ENCODE peak calls at places on chromosomes 1 and 21, in five cellular contexts. E, V, H, Z and I are unnamed samples.
A peak's percentile ranks its signal among the peaks of the same experiment; 100 is the strongest.

GRCh38 chr1:44154665-44155064 is 13.2 kb upstream of the KLF18 start:
- DNase-seq in E (peak; percentile 51), V (no peak), H (no peak), Z (no peak), I (no peak)

GRCh38 chr21:38945536-38946245 is 140.0 kb downstream of the ETS2 start:
- DNase-seq in E (no peak), V (no peak), H (no peak), Z (no peak), I (peak; percentile 33)

GRCh38 chr1:212968385-212968863 is 18.1 kb downstream of the VASH2 start:
- DNase-seq in E (no peak), V (no peak), H (no peak), Z (no peak), I (no peak)

GRCh38 chr1:234495231-234495990 is 16.4 kb upstream of the TARBP1 start:
- DNase-seq in E (no peak), V (no peak), H (no peak), Z (no peak), I (no peak)

GRCh38 chr1:228830185-228830953 is 95.1 kb downstream of the RHOU start:
- DNase-seq in E (peak; percentile 61), V (no peak), H (peak; percentile 41), Z (no peak), I (no peak)

GRCh38 chr1:41572224-41572623 is 87.7 kb upstream of the EDN2 start:
- DNase-seq in E (no peak), V (no peak), H (no peak), Z (no peak), I (no peak)

GRCh38 chr1:220313576-220313975 is 41.3 kb upstream of the RAB3GAP2 start:
- DNase-seq in E (no peak), V (no peak), H (no peak), Z (no peak), I (no peak)

GRCh38 chr1:115764541-115764940 is 4.0 kb downstream of the CASQ2 start:
- DNase-seq in E (peak; percentile 64), V (no peak), H (no peak), Z (no peak), I (peak; percentile 40)

GRCh38 chr1:154006136-154006535 is 15.6 kb downstream of the RPS27 start:
- DNase-seq in E (no peak), V (no peak), H (no peak), Z (no peak), I (no peak)

GRCh38 chr1:29833596-29833995 is 597.3 kb downstream of the PTPRU start:
- DNase-seq in E (no peak), V (no peak), H (no peak), Z (no peak), I (no peak)

GRCh38 chr1:31831397-31832378 is 15.9 kb upstream of the SPOCD1 start:
- DNase-seq in E (no peak), V (no peak), H (no peak), Z (no peak), I (no peak)

GRCh38 chr1:221858758-221859157 is 116.9 kb upstream of the DUSP10 start:
- DNase-seq in E (no peak), V (no peak), H (no peak), Z (no peak), I (no peak)

GRCh38 chr1:156480411-156481192 is 20.0 kb downstream of the MEF2D start:
- DNase-seq in E (no peak), V (peak; percentile 63), H (peak; percentile 52), Z (peak; percentile 69), I (peak; percentile 85)

GRCh38 chr1:53732409-53732808 is 6.6 kb downstream of the GLIS1 start:
- DNase-seq in E (no peak), V (no peak), H (no peak), Z (no peak), I (no peak)

GRCh38 chr1:164630626-164631396 is 71.8 kb downstream of the PBX1 start:
- DNase-seq in E (no peak), V (no peak), H (no peak), Z (no peak), I (no peak)

GRCh38 chr1:81582467-81582986 is 218.2 kb upstream of the ADGRL2 start:
- DNase-seq in E (no peak), V (no peak), H (no peak), Z (no peak), I (no peak)

GRCh38 chr1:202998836-202999750 is 8.1 kb upstream of the TMEM183A start:
- DNase-seq in E (peak; percentile 74), V (peak; percentile 43), H (no peak), Z (peak; percentile 58), I (peak; percentile 37)

GRCh38 chr1:51442616-51443015 is 76.5 kb downstream of the EPS15 start:
- DNase-seq in E (no peak), V (no peak), H (no peak), Z (no peak), I (no peak)

GRCh38 chr1:231919900-231920299 is 293.3 kb downstream of the DISC1 start:
- DNase-seq in E (no peak), V (no peak), H (no peak), Z (no peak), I (no peak)

GRCh38 chr1:98399219-98399618 is 262.3 kb upstream of the SNX7 start:
- DNase-seq in E (no peak), V (no peak), H (no peak), Z (no peak), I (no peak)

GRCh38 chr1:174191255-174191906 is 32.1 kb downstream of the RABGAP1L start:
- DNase-seq in E (peak; percentile 7), V (no peak), H (no peak), Z (no peak), I (no peak)

GRCh38 chr1:60922304-60922703 is 160.1 kb upstream of the NFIA start:
- DNase-seq in E (no peak), V (no peak), H (no peak), Z (no peak), I (no peak)

GRCh38 chr21:45287438-45288391 is at the start of gene POFUT2:
- DNase-seq in E (peak; percentile 96), V (peak; percentile 97), H (peak; percentile 95), Z (peak; percentile 100), I (peak; percentile 100)